ENCODE peak calls at places on chromosomes 4 and X, in four cellular contexts. One of them, this sample, is unnamed.

GRCh38 chr4:185470503-185471195 is 884 bp downstream of the CCDC110 start:
- DNase-seq in HepG2: peak
- DNase-seq in GM12878: no peak
- DNase-seq in K562: peak
- DNase-seq in this sample: no peak

GRCh38 chr4:7769936-7770674 is 169.6 kb downstream of the AFAP1 start:
- DNase-seq in HepG2: peak
- DNase-seq in K562: no peak
- DNase-seq in GM12878: no peak
- DNase-seq in this sample: no peak

GRCh38 chr4:20813698-20814097 is 113.4 kb downstream of the PACRGL start:
- DNase-seq in K562: no peak
- DNase-seq in HepG2: no peak
- DNase-seq in GM12878: no peak
- DNase-seq in this sample: no peak

GRCh38 chrX:113929004-113929403 is 654.9 kb upstream of the HTR2C start:
- DNase-seq in HepG2: peak
- DNase-seq in K562: peak
- DNase-seq in GM12878: no peak
- DNase-seq in this sample: no peak

GRCh38 chr4:142293536-142293935 is 552.6 kb downstream of the INPP4B start:
- DNase-seq in HepG2: no peak
- DNase-seq in GM12878: no peak
- DNase-seq in K562: no peak
- DNase-seq in this sample: no peak

GRCh38 chr4:85686398-85686797 is 211.4 kb downstream of the ARHGAP24 start:
- DNase-seq in K562: no peak
- DNase-seq in GM12878: no peak
- DNase-seq in HepG2: no peak
- DNase-seq in this sample: no peak

GRCh38 chrX:9532349-9532748 is 67.5 kb downstream of the TBL1X start:
- DNase-seq in GM12878: no peak
- DNase-seq in HepG2: no peak
- DNase-seq in K562: no peak
- DNase-seq in this sample: no peak

GRCh38 chrX:151181088-151181487 is 4.7 kb downstream of the GPR50 start:
- DNase-seq in GM12878: no peak
- DNase-seq in HepG2: no peak
- DNase-seq in K562: no peak
- DNase-seq in this sample: no peak

GRCh38 chrX:13167444-13168207 is 123.2 kb upstream of the FAM9C start:
- DNase-seq in GM12878: no peak
- DNase-seq in K562: no peak
- DNase-seq in HepG2: no peak
- DNase-seq in this sample: no peak

GRCh38 chr4:183140911-183141320 is 41.9 kb downstream of the WWC2 start:
- DNase-seq in HepG2: no peak
- DNase-seq in K562: no peak
- DNase-seq in GM12878: no peak
- DNase-seq in this sample: no peak

GRCh38 chrX:83510466-83511181 is 2.5 kb downstream of the POU3F4 start:
- DNase-seq in HepG2: no peak
- DNase-seq in K562: no peak
- DNase-seq in GM12878: no peak
- DNase-seq in this sample: no peak

GRCh38 chrX:2577844-2578444 is 77.2 kb upstream of the DHRSX start:
- DNase-seq in HepG2: no peak
- DNase-seq in GM12878: no peak
- DNase-seq in K562: no peak
- DNase-seq in this sample: no peak

GRCh38 chr4:128031756-128032384 is 29.2 kb upstream of the LARP1B start:
- DNase-seq in K562: no peak
- DNase-seq in GM12878: no peak
- DNase-seq in HepG2: peak
- DNase-seq in this sample: no peak

GRCh38 chr4:189221691-189222090 is 719.0 kb upstream of the FRG1 start:
- DNase-seq in HepG2: no peak
- DNase-seq in K562: no peak
- DNase-seq in GM12878: no peak
- DNase-seq in this sample: no peak

GRCh38 chr4:112361181-112361791 is 64.1 kb downstream of the ALPK1 start:
- DNase-seq in K562: no peak
- DNase-seq in GM12878: peak
- DNase-seq in HepG2: peak
- DNase-seq in this sample: no peak

GRCh38 chr4:32775049-32775448 is 2054.9 kb downstream of the PCDH7 start:
- DNase-seq in GM12878: no peak
- DNase-seq in K562: no peak
- DNase-seq in HepG2: peak
- DNase-seq in this sample: no peak

GRCh38 chr4:106201373-106201772 is 114.6 kb downstream of the TBCK start:
- DNase-seq in HepG2: peak
- DNase-seq in GM12878: no peak
- DNase-seq in K562: no peak
- DNase-seq in this sample: no peak

GRCh38 chrX:130114141-130114561 is 3.9 kb upstream of the ELF4 start:
- DNase-seq in GM12878: no peak
- DNase-seq in K562: peak
- DNase-seq in HepG2: no peak
- DNase-seq in this sample: no peak

GRCh38 chrX:38183577-38183976 is 37.1 kb downstream of the SRPX start:
- DNase-seq in HepG2: no peak
- DNase-seq in GM12878: no peak
- DNase-seq in K562: no peak
- DNase-seq in this sample: no peak

GRCh38 chr4:23237771-23238170 is 545.0 kb downstream of the GBA3 start:
- DNase-seq in HepG2: no peak
- DNase-seq in GM12878: no peak
- DNase-seq in K562: no peak
- DNase-seq in this sample: no peak

GRCh38 chr4:138756519-138756918 is 259.1 kb upstream of the NOCT start:
- DNase-seq in GM12878: no peak
- DNase-seq in K562: no peak
- DNase-seq in HepG2: peak
- DNase-seq in this sample: no peak

GRCh38 chrX:18981124-18981807 is 2.6 kb downstream of the PHKA2 start:
- DNase-seq in K562: no peak
- DNase-seq in HepG2: peak
- DNase-seq in GM12878: no peak
- DNase-seq in this sample: no peak

GRCh38 chrX:19373034-19373891 is 29.5 kb downstream of the PDHA1 start:
- DNase-seq in GM12878: no peak
- DNase-seq in HepG2: no peak
- DNase-seq in K562: no peak
- DNase-seq in this sample: no peak

DNA sequence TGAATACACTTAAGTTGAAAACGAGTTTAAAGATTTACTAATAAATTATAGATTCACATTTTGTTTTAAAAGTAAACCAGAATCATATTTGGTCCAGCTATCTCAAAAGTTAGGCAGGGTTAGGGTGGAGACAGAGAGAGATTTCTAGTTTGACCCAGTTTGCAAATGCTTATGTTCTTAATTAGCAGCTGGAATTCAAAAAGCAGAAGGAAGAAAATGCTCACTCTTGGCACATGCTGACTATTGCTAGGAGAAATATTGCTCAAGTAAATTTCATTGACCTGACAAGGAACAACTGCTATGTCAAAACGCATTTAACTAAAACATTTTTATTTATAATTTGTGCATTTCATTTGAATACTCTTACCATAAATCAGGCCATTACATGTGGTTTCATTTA is 131.9 kb downstream of the GLRA3 start:
- DNase-seq in K562: no peak
- DNase-seq in GM12878: no peak
- DNase-seq in HepG2: no peak
- DNase-seq in this sample: no peak
- TF ChIP-seq POLR2AphosphoS5 in K562: no peak
- TF ChIP-seq POLR2AphosphoS5 in GM12878: no peak
- TF ChIP-seq POLR2AphosphoS5 in HepG2: no peak
- TF ChIP-seq POLR2AphosphoS5 in this sample: no peak

GRCh38 chr4:140096483-140096861 is 57.5 kb downstream of the MAML3 start:
- DNase-seq in GM12878: no peak
- DNase-seq in K562: no peak
- DNase-seq in HepG2: no peak
- DNase-seq in this sample: no peak

GRCh38 chr4:140095694-140096482 is 58.1 kb downstream of the MAML3 start:
- DNase-seq in GM12878: no peak
- DNase-seq in HepG2: no peak
- DNase-seq in K562: no peak
- DNase-seq in this sample: no peak

GRCh38 chr4:140092094-140092820 is 61.7 kb downstream of the MAML3 start:
- DNase-seq in HepG2: no peak
- DNase-seq in K562: no peak
- DNase-seq in GM12878: no peak
- DNase-seq in this sample: no peak

GRCh38 chr4:140096921-140097320 is 57.1 kb downstream of the MAML3 start:
- DNase-seq in HepG2: no peak
- DNase-seq in GM12878: no peak
- DNase-seq in K562: no peak
- DNase-seq in this sample: no peak

GRCh38 chr4:140094701-140095420 is 59.1 kb downstream of the MAML3 start:
- DNase-seq in HepG2: no peak
- DNase-seq in K562: no peak
- DNase-seq in GM12878: no peak
- DNase-seq in this sample: no peak
- TF ChIP-seq POLR2A in HepG2: no peak
- TF ChIP-seq POLR2A in K562: no peak
- TF ChIP-seq POLR2A in GM12878: no peak
- TF ChIP-seq POLR2A in this sample: no peak

DNA sequence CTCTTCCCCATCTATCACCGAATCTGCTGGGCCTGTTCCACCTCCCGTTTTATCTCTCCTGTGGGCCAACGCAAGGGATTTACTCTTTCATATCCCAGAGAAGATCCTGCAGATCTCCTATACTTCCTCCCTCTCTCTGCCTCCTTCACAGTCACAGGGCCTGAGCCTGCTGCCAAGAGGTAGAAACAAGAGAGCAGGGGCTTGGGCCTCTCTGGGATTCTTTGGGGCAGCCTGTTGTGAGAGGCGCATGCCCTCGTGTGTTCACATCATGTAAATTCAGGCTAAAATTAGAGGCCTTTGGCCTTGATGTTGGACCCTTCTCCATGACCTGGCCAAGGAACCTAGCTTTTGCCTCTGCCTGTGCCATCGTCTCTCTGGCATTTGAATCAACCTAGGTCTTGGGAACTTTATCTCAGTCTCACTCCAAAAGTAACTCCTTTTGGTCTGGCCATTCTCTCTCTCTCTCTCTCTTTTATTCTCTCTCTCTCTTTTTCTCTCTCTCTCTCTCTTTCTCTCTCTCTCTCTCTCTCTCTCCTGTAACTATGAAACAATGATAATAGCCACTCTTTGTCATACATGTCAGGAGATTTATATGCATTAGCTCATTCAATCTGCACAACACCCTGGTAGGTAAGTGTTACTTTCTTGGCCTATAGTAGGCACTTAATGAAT is 20.0 kb upstream of the EFNB1 start:
- DNase-seq in GM12878: no peak
- DNase-seq in K562: no peak
- DNase-seq in HepG2: no peak
- DNase-seq in this sample: no peak
- TF ChIP-seq TAF1 in GM12878: no peak
- TF ChIP-seq TAF1 in K562: no peak
- TF ChIP-seq TAF1 in HepG2: no peak
- TF ChIP-seq TAF1 in this sample: no peak

GRCh38 chrX:65926095-65927019 is 113.5 kb downstream of the VSIG4 start:
- DNase-seq in HepG2: no peak
- DNase-seq in GM12878: peak
- DNase-seq in K562: peak
- DNase-seq in this sample: no peak
- TF ChIP-seq POLR2AphosphoS5 in HepG2: no peak
- TF ChIP-seq POLR2AphosphoS5 in GM12878: no peak
- TF ChIP-seq POLR2AphosphoS5 in K562: peak
- TF ChIP-seq POLR2AphosphoS5 in this sample: no peak

GRCh38 chrX:96394566-96394965 is 290.1 kb upstream of the DIAPH2 start:
- DNase-seq in K562: no peak
- DNase-seq in GM12878: no peak
- DNase-seq in HepG2: no peak
- DNase-seq in this sample: no peak
- TF ChIP-seq POLR2A in K562: no peak
- TF ChIP-seq POLR2A in GM12878: no peak
- TF ChIP-seq POLR2A in HepG2: no peak
- TF ChIP-seq POLR2A in this sample: no peak

GRCh38 chr4:70838400-70838971 is 1.2 kb downstream of the GRSF1 start:
- DNase-seq in GM12878: no peak
- DNase-seq in K562: no peak
- DNase-seq in HepG2: no peak
- DNase-seq in this sample: peak
- TF ChIP-seq TAF1 in GM12878: no peak
- TF ChIP-seq TAF1 in K562: no peak
- TF ChIP-seq TAF1 in HepG2: no peak
- TF ChIP-seq TAF1 in this sample: no peak

DNA sequence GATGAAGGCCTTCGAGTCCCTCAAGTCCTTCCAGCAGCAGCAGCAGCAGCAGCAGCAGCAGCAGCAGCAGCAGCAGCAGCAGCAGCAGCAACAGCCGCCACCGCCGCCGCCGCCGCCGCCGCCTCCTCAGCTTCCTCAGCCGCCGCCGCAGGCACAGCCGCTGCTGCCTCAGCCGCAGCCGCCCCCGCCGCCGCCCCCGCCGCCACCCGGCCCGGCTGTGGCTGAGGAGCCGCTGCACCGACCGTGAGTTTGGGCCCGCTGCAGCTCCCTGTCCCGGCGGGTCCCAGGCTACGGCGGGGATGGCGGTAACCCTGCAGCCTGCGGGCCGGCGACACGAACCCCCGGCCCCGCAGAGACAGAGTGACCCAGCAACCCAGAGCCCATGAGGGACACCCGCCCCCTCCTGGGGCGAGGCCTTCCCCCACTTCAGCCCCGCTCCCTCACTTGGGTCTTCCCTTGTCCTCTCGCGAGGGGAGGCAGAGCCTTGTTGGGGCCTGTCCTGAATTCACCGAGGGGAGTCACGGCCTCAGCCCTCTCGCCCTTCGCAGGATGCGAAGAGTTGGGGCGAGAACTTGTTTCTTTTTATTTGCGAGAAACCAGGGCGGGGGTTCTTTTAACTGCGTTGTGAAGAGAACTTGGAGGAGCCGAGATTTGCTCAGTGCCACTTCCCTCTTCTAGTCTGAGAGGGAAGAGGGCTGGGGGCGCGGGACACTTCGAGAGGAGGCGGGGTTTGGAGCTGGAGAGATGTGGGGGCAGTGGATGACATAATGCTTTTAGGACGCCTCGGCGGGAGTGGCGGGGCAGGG is 568 bp downstream of the HTT start:
- DNase-seq in GM12878: no peak
- DNase-seq in K562: peak
- DNase-seq in HepG2: peak
- DNase-seq in this sample: no peak
- TF ChIP-seq POLR2AphosphoS5 in GM12878: peak
- TF ChIP-seq POLR2AphosphoS5 in K562: peak
- TF ChIP-seq POLR2AphosphoS5 in HepG2: peak
- TF ChIP-seq POLR2AphosphoS5 in this sample: peak

This sample was measured in GM12892.